ENCODE peak calls at places on chromosomes 12 and 14, in nine cellular contexts. X, A, C, R, Z, U, K, I and S are unnamed samples.

GRCh38 chr14:101505216-101505970 is 55.9 kb upstream of the DIO3 start:
- DNase-seq in U (no peak), K (no peak), Z (no peak), R (peak; percentile 9), C (no peak), I (no peak), X (no peak), A (no peak), S (no peak)

GRCh38 chr14:106187176-106187670 is 660.8 kb downstream of the TMEM121 start:
- DNase-seq in R (no peak), I (no peak), U (no peak), Z (peak; percentile 53), A (no peak), C (no peak), K (no peak), X (no peak), S (no peak)

GRCh38 chr12:75703131-75703530 is 191.7 kb upstream of the KRR1 start:
- DNase-seq in K (no peak), I (no peak), X (no peak), C (no peak), U (no peak), Z (no peak), A (no peak), R (no peak), S (no peak)

GRCh38 chr14:67571275-67571990 is 28.6 kb downstream of the PIGH start:
- DNase-seq in I (peak; percentile 66), A (no peak), U (peak; percentile 37), Z (peak; percentile 67), R (peak; percentile 43), K (peak; percentile 77), C (peak; percentile 67), X (peak; percentile 66), S (no peak)

GRCh38 chr14:37063467-37064240 is 108.8 kb downstream of the SLC25A21 start:
- DNase-seq in A (no peak), X (peak; percentile 12), Z (no peak), C (no peak), I (no peak), R (no peak), U (no peak), K (no peak), S (no peak)

GRCh38 chr12:25959069-25959961 is 833 bp downstream of the RASSF8 start:
- DNase-seq in A (no peak), C (peak; percentile 21), R (peak; percentile 62), Z (no peak), K (peak; percentile 65), X (peak; percentile 92), I (peak; percentile 40), U (peak; percentile 73), S (peak; percentile 83)

GRCh38 chr12:123143753-123144461 is 7.0 kb downstream of the PITPNM2 start:
- DNase-seq in X (no peak), R (no peak), C (no peak), A (no peak), K (no peak), U (no peak), I (no peak), Z (no peak), S (no peak)

GRCh38 chr14:95291859-95292542 is 27.7 kb downstream of the CLMN start:
- DNase-seq in K (no peak), X (peak; percentile 93), R (peak; percentile 59), I (no peak), U (peak; percentile 75), A (no peak), C (no peak), Z (peak; percentile 54), S (no peak)

GRCh38 chr12:49659753-49660152 is 36.4 kb downstream of the PRPF40B start:
- DNase-seq in R (no peak), K (no peak), U (no peak), I (no peak), Z (no peak), A (no peak), C (no peak), X (no peak), S (no peak)
- TF ChIP-seq CTCF in R (no peak), K (no peak), U (no peak), I (no peak), Z (no peak), A (no peak), C (no peak), X (no peak), S (no peak)

DNA sequence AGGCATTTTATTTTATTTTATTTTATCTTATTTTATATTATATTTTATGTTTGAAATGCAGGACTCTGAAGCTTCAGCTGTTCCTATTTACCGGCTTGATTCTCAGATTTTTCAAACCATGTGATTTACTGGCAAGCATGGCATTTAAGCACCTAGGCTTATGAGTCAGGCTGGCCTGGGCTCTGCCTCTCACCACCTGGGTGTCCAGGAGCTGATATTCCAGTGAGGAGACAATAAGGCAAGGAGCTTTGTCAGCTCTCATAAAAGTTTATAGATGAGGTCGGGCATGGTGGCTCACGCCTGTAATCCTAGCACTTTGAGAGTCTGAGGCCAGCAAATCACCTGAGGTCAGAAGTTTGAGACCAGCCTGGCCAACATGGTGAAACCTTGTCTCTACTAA is 2.1 kb downstream of the DAO start:
- DNase-seq in K (no peak), A (no peak), X (no peak), I (no peak), C (no peak), Z (no peak), R (no peak), U (peak; percentile 70), S (no peak)
- H3K4me3 ChIP-seq in K (no peak overlapping the region), A (no peak overlapping the region), X (no peak overlapping the region), I (no peak overlapping the region), C (no peak overlapping the region), Z (no peak overlapping the region), R (no peak overlapping the region), U (no peak overlapping the region), S (no peak overlapping the region)

GRCh38 chr12:124605150-124605549 is 37.7 kb upstream of the NCOR2 start:
- DNase-seq in X (no peak), R (no peak), K (peak; percentile 12), A (no peak), I (no peak), C (no peak), U (no peak), Z (no peak), S (no peak)
- TF ChIP-seq CTCF in X (no peak), R (no peak), K (no peak), A (no peak), I (no peak), C (no peak), U (no peak), Z (no peak), S (no peak)

GRCh38 chr14:24279301-24280186 is 8.1 kb upstream of the RABGGTA start:
- DNase-seq in U (peak; percentile 77), C (no peak), A (no peak), I (no peak), X (peak; percentile 20), R (no peak), Z (peak; percentile 19), K (no peak), S (no peak)

GRCh38 chr14:24280797-24281460 is 9.5 kb upstream of the RABGGTA start:
- DNase-seq in Z (no peak), C (no peak), R (no peak), K (no peak), X (peak; percentile 31), A (no peak), I (no peak), U (no peak), S (no peak)

GRCh38 chr14:24274101-24274543 is 2.7 kb upstream of the RABGGTA start:
- DNase-seq in A (no peak), U (peak; percentile 99), C (no peak), K (no peak), Z (peak; percentile 59), R (peak; percentile 62), I (no peak), X (peak; percentile 10), S (no peak)

GRCh38 chr14:24275524-24276139 is 4.2 kb upstream of the RABGGTA start:
- DNase-seq in X (no peak), R (no peak), K (peak; percentile 28), Z (peak; percentile 52), C (no peak), A (no peak), U (no peak), I (no peak), S (no peak)

DNA sequence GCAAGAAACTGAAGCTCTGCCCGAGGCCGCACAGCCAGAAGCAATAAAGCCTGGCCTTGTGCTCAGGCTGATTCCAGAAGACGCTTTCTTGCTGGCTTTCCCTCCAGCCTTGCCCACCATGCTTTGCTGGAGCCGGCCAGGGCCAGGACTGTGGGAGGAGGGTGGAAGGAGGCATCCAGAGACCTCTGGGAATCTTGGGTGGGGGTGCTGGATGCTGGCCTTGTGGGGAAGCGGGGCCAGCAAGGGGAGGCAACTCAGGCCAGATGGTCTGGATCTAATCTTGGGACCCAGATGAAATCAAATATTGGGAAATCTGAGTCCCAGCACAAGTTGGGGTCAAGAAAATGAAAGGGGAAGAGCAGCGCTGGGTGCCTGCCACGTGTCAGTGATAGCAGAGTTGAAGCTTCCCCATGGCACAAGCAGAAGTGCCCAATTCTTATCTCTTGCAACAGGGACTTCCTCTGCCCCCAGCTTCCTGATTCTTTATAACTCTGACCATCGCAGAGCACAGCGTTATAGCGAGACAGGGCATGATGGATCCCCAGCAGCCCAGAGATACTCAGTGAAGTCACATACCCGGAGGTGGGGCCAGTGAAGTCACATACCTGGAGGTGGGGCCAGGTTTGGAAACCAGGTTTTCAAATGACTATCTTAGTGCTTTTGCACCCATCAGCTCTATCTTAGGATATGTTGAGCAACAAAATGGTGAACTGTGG is 6.4 kb upstream of the RABGGTA start:
- DNase-seq in X (no peak), A (no peak), Z (no peak), R (no peak), K (no peak), I (no peak), C (no peak), U (no peak), S (no peak)
- H3K4me3 ChIP-seq in X (no peak overlapping the region), A (no peak overlapping the region), Z (no peak overlapping the region), R (no peak overlapping the region), K (no peak overlapping the region), I (no peak overlapping the region), C (no peak overlapping the region), U (no peak overlapping the region), S (no peak overlapping the region)

DNA sequence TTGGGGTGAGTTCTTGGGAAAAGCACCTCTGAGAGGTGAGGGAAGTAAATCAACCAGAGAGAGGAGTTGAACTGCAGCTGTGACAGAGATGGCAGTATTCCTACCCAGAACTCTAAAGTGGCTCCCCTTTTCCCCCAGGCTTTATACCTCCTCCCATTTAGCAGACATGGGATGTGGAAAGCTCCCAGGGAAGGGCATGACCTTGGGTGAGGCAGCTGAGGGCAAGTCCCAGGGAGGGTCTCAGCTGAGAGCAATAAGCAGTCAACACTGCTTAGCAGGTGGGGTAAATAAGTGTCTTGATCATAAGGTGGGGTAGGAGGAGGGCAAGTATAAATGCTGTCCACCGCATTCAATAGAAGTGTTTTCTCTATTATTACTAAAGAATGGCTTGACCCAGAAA is 143.0 kb downstream of the AKAP6 start:
- DNase-seq in A (no peak), K (no peak), I (no peak), R (no peak), C (no peak), U (no peak), Z (no peak), X (no peak), S (no peak)
- TF ChIP-seq CTCF in A (no peak), K (no peak), I (no peak), R (no peak), C (no peak), U (no peak), Z (no peak), X (no peak), S (no peak)

GRCh38 chr12:70121562-70121961 is 121.7 kb upstream of the CNOT2 start:
- DNase-seq in U (peak; percentile 65), C (no peak), R (no peak), K (no peak), X (no peak), Z (no peak), I (no peak), A (no peak), S (no peak)
- H3K4me3 ChIP-seq in U (no peak overlapping the region), C (no peak overlapping the region), R (no peak overlapping the region), K (no peak overlapping the region), X (no peak overlapping the region), Z (no peak overlapping the region), I (no peak overlapping the region), A (no peak overlapping the region), S (no peak overlapping the region)

GRCh38 chr12:93571360-93571853 is 1.1 kb upstream of the SOCS2 start:
- DNase-seq in A (no peak), C (peak; percentile 76), X (peak; percentile 48), R (peak; percentile 73), I (peak; percentile 77), U (peak; percentile 72), K (peak; percentile 80), Z (no peak), S (no peak)
- TF ChIP-seq CTCF in A (peak; percentile 25), C (peak; percentile 20), X (peak; percentile 2), R (peak; percentile 12), I (peak; percentile 29), U (no peak), K (peak; percentile 37), Z (peak; percentile 39), S (peak; percentile 36)